ENCODE peak calls at places on chromosomes 6 and 20, in seven cellular contexts. J, L, B, I, C, E and Z are unnamed samples. For H3K27me3, the result is how much of the 10 kb centered on the place peaks cover.

GRCh38 chr6:138485586-138486248 is 13.6 kb downstream of the NHSL1 start:
- DNase-seq in B (no peak), L (no peak), E (no peak), J (no peak), I (no peak), C (no peak), Z (no peak)

GRCh38 chr20:24616258-24617079 is 147.0 kb downstream of the SYNDIG1 start:
- DNase-seq in I (no peak), E (no peak), J (no peak), L (no peak), C (no peak), B (no peak), Z (peak)

GRCh38 chr6:153312633-153313032 is 181.6 kb upstream of the RGS17 start:
- DNase-seq in I (peak), B (no peak), E (no peak), J (peak), L (no peak), C (peak), Z (no peak)

GRCh38 chr20:37803476-37804307 is 99.2 kb upstream of the VSTM2L start:
- DNase-seq in E (no peak), C (no peak), L (no peak), J (no peak), I (no peak), B (no peak), Z (no peak)

GRCh38 chr6:113723182-113723581 is 134.0 kb upstream of the MARCKS start:
- DNase-seq in E (no peak), I (no peak), B (no peak), C (no peak), J (no peak), L (no peak), Z (no peak)

GRCh38 chr6:27471365-27472115 is 1.4 kb downstream of the ZNF184 start:
- DNase-seq in J (no peak), I (no peak), L (no peak), E (no peak), C (no peak), B (no peak), Z (no peak)

GRCh38 chr20:47956261-47956995 is 171.1 kb upstream of the SULF2 start:
- DNase-seq in L (peak), C (peak), I (no peak), J (no peak), E (no peak), B (no peak), Z (no peak)

GRCh38 chr20:35776513-35777101 is 4.8 kb downstream of the PHF20 start:
- DNase-seq in C (peak), E (peak), J (no peak), I (peak), L (peak), B (peak), Z (no peak)

GRCh38 chr20:33299111-33299603 is 16.1 kb downstream of the BPIFB1 start:
- DNase-seq in C (peak), B (peak), J (peak), E (peak), I (peak), L (peak), Z (no peak)

GRCh38 chr6:5135783-5136376 is 50.7 kb downstream of the PPP1R3G start:
- DNase-seq in I (no peak), B (peak), J (no peak), C (no peak), E (no peak), L (no peak), Z (no peak)

GRCh38 chr6:111973897-111974639 is 79.8 kb upstream of the CCN6 start:
- DNase-seq in E (no peak), L (no peak), C (peak), B (no peak), I (no peak), J (no peak), Z (no peak)

GRCh38 chr20:57622579-57623381 is 2.6 kb upstream of the ZBP1 start:
- DNase-seq in E (peak), L (no peak), I (peak), B (no peak), J (peak), C (peak), Z (peak)

GRCh38 chr6:89067796-89068195 is 12.8 kb upstream of the PNRC1 start:
- DNase-seq in J (no peak), B (no peak), E (no peak), C (no peak), L (no peak), I (no peak), Z (no peak)

GRCh38 chr6:141874930-141875602 is 257.7 kb upstream of the GJE1 start:
- DNase-seq in J (no peak), I (no peak), E (no peak), L (no peak), B (no peak), C (no peak), Z (no peak)

GRCh38 chr6:148839044-148839443 is 92.2 kb downstream of the UST start:
- DNase-seq in E (no peak), B (no peak), I (no peak), L (no peak), J (no peak), C (no peak), Z (no peak)

GRCh38 chr20:4099905-4100675 is 84.7 kb upstream of the RNF24 start:
- DNase-seq in C (no peak), E (no peak), J (no peak), L (no peak), B (no peak), I (no peak), Z (no peak)

GRCh38 chr6:1593286-1593957 is 16.3 kb upstream of the FOXC1 start:
- DNase-seq in C (no peak), J (no peak), I (no peak), B (no peak), L (no peak), E (no peak), Z (no peak)

GRCh38 chr6:155630085-155630484 is 174.4 kb upstream of the NOX3 start:
- DNase-seq in L (no peak), C (no peak), E (no peak), J (no peak), B (no peak), I (no peak), Z (no peak)

GRCh38 chr20:23477223-23477622 is 13.7 kb upstream of the CST8 start:
- DNase-seq in L (no peak), E (no peak), B (no peak), J (no peak), C (no peak), I (no peak), Z (no peak)

GRCh38 chr6:15296735-15297134 is 50.9 kb downstream of the JARID2 start:
- DNase-seq in I (no peak), E (no peak), B (no peak), C (no peak), L (no peak), J (no peak), Z (no peak)

GRCh38 chr6:42454428-42454791 is 2.7 kb upstream of the TRERF1 start:
- DNase-seq in J (peak), L (peak), B (peak), E (no peak), I (no peak), C (peak), Z (no peak)

GRCh38 chr20:20663841-20664240 is 48.6 kb downstream of the RALGAPA2 start:
- DNase-seq in C (no peak), B (no peak), E (no peak), I (no peak), J (no peak), L (no peak), Z (no peak)

GRCh38 chr6:84588697-84589080 is 175.7 kb downstream of the TBX18 start:
- DNase-seq in J (no peak), E (no peak), B (no peak), I (no peak), L (no peak), C (no peak), Z (no peak)

GRCh38 chr20:57654363-57654997 is 34.3 kb upstream of the ZBP1 start:
- DNase-seq in C (peak), J (peak), E (peak), L (peak), B (peak), I (peak), Z (peak)

GRCh38 chr20:24607402-24607801 is 138.0 kb downstream of the SYNDIG1 start:
- DNase-seq in C (no peak), E (no peak), J (no peak), B (no peak), I (no peak), L (no peak), Z (no peak)

GRCh38 chr6:34176261-34177031 is 30.6 kb upstream of the GRM4 start:
- DNase-seq in B (no peak), J (no peak), E (no peak), I (no peak), L (no peak), C (no peak), Z (no peak)

GRCh38 chr6:134041093-134041492 is 11.3 kb downstream of the SLC2A12 start:
- DNase-seq in B (no peak), C (peak), I (peak), J (no peak), L (no peak), E (no peak), Z (no peak)

GRCh38 chr6:35948725-35949124 is 27.8 kb upstream of the SRPK1 start:
- DNase-seq in E (no peak), C (no peak), J (no peak), L (no peak), I (no peak), B (no peak), Z (no peak)
- TF ChIP-seq CTCF in E (no peak), C (peak), J (peak), L (no peak), I (peak), B (no peak), Z (no peak)

DNA sequence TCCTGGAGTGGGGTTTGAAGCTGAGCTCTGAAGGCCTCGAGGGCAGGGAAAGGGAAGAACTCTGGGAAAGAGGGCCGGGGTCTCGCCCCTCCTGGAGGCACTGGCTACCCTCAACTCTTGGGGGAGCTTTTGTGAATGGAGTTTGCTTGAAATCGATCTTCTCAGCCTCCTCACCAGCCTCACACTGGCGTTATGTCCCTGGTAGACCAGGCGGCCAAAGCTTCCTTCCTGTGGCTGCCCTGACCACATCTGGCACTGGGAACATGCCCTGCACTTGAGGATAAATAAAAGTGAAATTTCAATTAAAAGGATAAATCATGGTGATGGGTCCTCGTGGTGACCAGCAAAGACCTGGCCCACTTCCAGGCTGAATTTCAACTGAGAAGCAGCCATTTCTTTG is 234.7 kb downstream of the TAF4 start:
- DNase-seq in B (no peak), L (no peak), C (no peak), J (no peak), E (no peak), I (no peak), Z (no peak)
- H3K27me3 ChIP-seq in B (under half), L (under half), C (under half), J (under half), E (under half), I (half or more), Z (under half)

GRCh38 chr6:14146459-14147096 is 29.0 kb downstream of the CD83 start:
- DNase-seq in L (no peak), C (no peak), E (no peak), J (peak), I (no peak), B (no peak), Z (peak)

GRCh38 chr6:14142816-14143215 is 25.2 kb downstream of the CD83 start:
- DNase-seq in E (no peak), I (no peak), B (no peak), C (no peak), L (no peak), J (no peak), Z (no peak)

GRCh38 chr6:14143305-14143704 is 25.7 kb downstream of the CD83 start:
- DNase-seq in I (no peak), E (no peak), L (no peak), J (no peak), C (no peak), B (no peak), Z (no peak)

GRCh38 chr6:14141531-14141930 is 24.0 kb downstream of the CD83 start:
- DNase-seq in B (no peak), I (no peak), C (no peak), J (no peak), L (no peak), E (no peak), Z (no peak)

GRCh38 chr6:14144678-14145113 is 27.1 kb downstream of the CD83 start:
- DNase-seq in B (peak), C (peak), L (peak), I (peak), E (peak), J (peak), Z (no peak)
- TF ChIP-seq CTCF in B (peak), C (peak), L (peak), I (peak), E (peak), J (peak), Z (peak)

DNA sequence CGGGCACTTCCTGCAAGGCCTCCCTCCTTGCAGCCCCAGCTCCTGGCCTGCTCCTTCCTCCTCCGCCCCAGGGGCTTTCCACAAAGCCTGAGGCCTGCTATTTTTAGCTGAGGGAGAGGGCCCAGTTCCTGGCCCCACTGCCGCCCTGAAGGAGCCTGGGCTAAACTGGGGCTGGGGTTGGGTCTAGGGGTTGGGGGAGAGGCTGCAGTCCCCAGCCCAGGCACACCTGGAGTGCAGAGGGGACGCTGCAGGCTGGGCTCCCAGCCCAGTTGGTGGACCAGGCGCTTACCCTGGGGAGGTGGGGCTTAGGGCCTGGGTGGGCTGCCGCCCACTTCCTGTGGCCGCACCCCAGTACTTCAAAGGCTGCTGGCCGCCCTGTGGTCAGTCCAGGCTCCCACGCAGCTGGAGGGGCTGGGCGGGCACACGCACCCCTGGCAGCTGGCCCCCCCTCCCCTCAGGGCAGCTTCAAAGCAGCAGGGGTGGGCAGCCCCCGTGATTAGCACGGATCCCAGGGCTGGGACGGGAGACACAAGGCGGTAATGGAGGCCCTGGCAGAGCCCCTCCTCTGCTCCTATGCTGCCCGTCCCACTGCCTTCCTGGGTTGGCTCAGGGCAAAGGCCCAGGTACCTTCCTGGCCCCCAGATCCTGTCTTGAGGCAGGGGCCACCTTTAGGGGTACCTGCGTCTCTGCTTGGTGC is 7.1 kb upstream of the ABHD16B start:
- DNase-seq in L (peak), J (no peak), C (no peak), B (peak), E (no peak), I (no peak), Z (no peak)
- H3K27me3 ChIP-seq in L (under half), J (under half), C (under half), B (under half), E (under half), I (under half), Z (under half)

GRCh38 chr20:50680106-50680960 is 11.0 kb downstream of the RIPOR3 start:
- DNase-seq in J (no peak), L (no peak), I (peak), C (peak), B (peak), E (no peak), Z (no peak)
- TF ChIP-seq CTCF in J (no peak), L (no peak), I (no peak), C (no peak), B (no peak), E (no peak), Z (no peak)

DNA sequence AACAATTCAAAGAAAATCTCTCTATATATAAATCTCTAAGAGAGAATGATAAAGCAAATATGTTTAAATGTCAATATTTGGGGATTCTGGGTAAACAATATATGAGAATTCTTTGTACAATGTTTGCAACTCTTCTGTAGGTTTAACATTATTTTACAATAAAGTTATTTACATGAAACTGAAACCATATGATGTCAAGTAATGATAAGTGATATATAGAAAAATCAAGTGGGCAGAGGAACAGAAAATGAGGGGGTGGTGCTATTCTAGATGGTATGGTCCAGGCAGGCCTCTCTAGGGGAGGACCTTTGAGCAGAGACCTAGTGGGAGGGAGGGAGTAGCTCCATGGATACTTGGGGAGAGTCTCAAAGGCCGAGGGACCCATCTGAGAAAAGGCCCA is 16.4 kb upstream of the SCRT2 start:
- DNase-seq in L (no peak), J (no peak), C (no peak), E (peak), I (no peak), B (no peak), Z (no peak)
- H3K27me3 ChIP-seq in L (under half), J (under half), C (under half), E (under half), I (half or more), B (under half), Z (under half)

GRCh38 chr6:31042801-31043200 is 32.5 kb downstream of the MUC22 start:
- DNase-seq in L (peak), B (peak), I (peak), J (peak), E (peak), C (peak), Z (no peak)
- TF ChIP-seq CTCF in L (peak), B (no peak), I (peak), J (peak), E (peak), C (peak), Z (no peak)

GRCh38 chr6:73562557-73562956 is 41.7 kb upstream of the EEF1A1 start:
- DNase-seq in J (no peak), E (no peak), L (no peak), C (no peak), I (no peak), B (no peak), Z (no peak)

GRCh38 chr6:73565767-73566485 is 45.1 kb upstream of the EEF1A1 start:
- DNase-seq in E (no peak), I (peak), C (peak), L (no peak), B (no peak), J (peak), Z (no peak)

GRCh38 chr6:73560853-73561407 is 40.1 kb upstream of the EEF1A1 start:
- DNase-seq in I (no peak), E (no peak), L (no peak), C (no peak), J (no peak), B (no peak), Z (no peak)

GRCh38 chr6:73566954-73567591 is 46.2 kb upstream of the EEF1A1 start:
- DNase-seq in B (peak), L (peak), C (no peak), J (no peak), I (peak), E (no peak), Z (peak)

GRCh38 chr6:73564578-73565345 is 43.9 kb upstream of the EEF1A1 start:
- DNase-seq in C (no peak), I (no peak), B (no peak), L (no peak), J (no peak), E (no peak), Z (no peak)
- H3K27me3 ChIP-seq in C (under half), I (under half), B (under half), L (under half), J (under half), E (under half), Z (under half)

GRCh38 chr6:106614131-106614530 is 15.2 kb downstream of the RTN4IP1 start:
- DNase-seq in J (no peak), C (no peak), E (no peak), I (no peak), B (no peak), L (no peak), Z (no peak)
- TF ChIP-seq CTCF in J (no peak), C (no peak), E (no peak), I (no peak), B (no peak), L (no peak), Z (no peak)